ENCODE peak calls at places on chromosome 9, in ten cellular contexts. One of them, this sample, is unnamed.

GRCh38 chr9:589723-590122 is 251.8 kb upstream of the DMRT1 start:
- DNase-seq in breast epithelium: peak
- DNase-seq in cardiac muscle cell: no peak
- DNase-seq in HFFc6: no peak
- DNase-seq in tibial nerve: no peak
- DNase-seq in GM12878: no peak
- DNase-seq in neural progenitor cell: no peak
- DNase-seq in hepatocyte: peak
- DNase-seq in fibroblast of pulmonary artery: peak
- DNase-seq in PC-9: no peak
- DNase-seq in this sample: no peak

GRCh38 chr9:7592321-7593319 is 207.0 kb downstream of the DMAC1 start:
- DNase-seq in neural progenitor cell: peak
- DNase-seq in cardiac muscle cell: peak
- DNase-seq in breast epithelium: no peak
- DNase-seq in tibial nerve: no peak
- DNase-seq in HFFc6: no peak
- DNase-seq in PC-9: no peak
- DNase-seq in hepatocyte: no peak
- DNase-seq in fibroblast of pulmonary artery: no peak
- DNase-seq in GM12878: no peak
- DNase-seq in this sample: no peak

GRCh38 chr9:97675655-97676054 is 21.5 kb downstream of the XPA start:
- DNase-seq in hepatocyte: no peak
- DNase-seq in neural progenitor cell: no peak
- DNase-seq in fibroblast of pulmonary artery: no peak
- DNase-seq in PC-9: no peak
- DNase-seq in breast epithelium: no peak
- DNase-seq in GM12878: no peak
- DNase-seq in tibial nerve: no peak
- DNase-seq in HFFc6: no peak
- DNase-seq in cardiac muscle cell: no peak
- DNase-seq in this sample: no peak

GRCh38 chr9:34464571-34464970 is 6.0 kb downstream of the DNAI1 start:
- DNase-seq in cardiac muscle cell: no peak
- DNase-seq in GM12878: no peak
- DNase-seq in neural progenitor cell: no peak
- DNase-seq in breast epithelium: no peak
- DNase-seq in HFFc6: no peak
- DNase-seq in fibroblast of pulmonary artery: no peak
- DNase-seq in hepatocyte: no peak
- DNase-seq in tibial nerve: no peak
- DNase-seq in PC-9: no peak
- DNase-seq in this sample: no peak

GRCh38 chr9:87622936-87623335 is 103.0 kb upstream of the CTSL start:
- DNase-seq in HFFc6: no peak
- DNase-seq in cardiac muscle cell: no peak
- DNase-seq in PC-9: no peak
- DNase-seq in tibial nerve: no peak
- DNase-seq in breast epithelium: no peak
- DNase-seq in GM12878: no peak
- DNase-seq in neural progenitor cell: no peak
- DNase-seq in hepatocyte: no peak
- DNase-seq in fibroblast of pulmonary artery: no peak
- DNase-seq in this sample: no peak

GRCh38 chr9:33065157-33066076 is 11.1 kb downstream of the SMU1 start:
- DNase-seq in hepatocyte: no peak
- DNase-seq in tibial nerve: no peak
- DNase-seq in GM12878: peak
- DNase-seq in neural progenitor cell: no peak
- DNase-seq in fibroblast of pulmonary artery: no peak
- DNase-seq in PC-9: no peak
- DNase-seq in cardiac muscle cell: no peak
- DNase-seq in HFFc6: no peak
- DNase-seq in breast epithelium: no peak
- DNase-seq in this sample: no peak

GRCh38 chr9:35690447-35691324 is 961 bp upstream of the TPM2 start:
- DNase-seq in tibial nerve: peak
- DNase-seq in HFFc6: peak
- DNase-seq in GM12878: no peak
- DNase-seq in breast epithelium: peak
- DNase-seq in cardiac muscle cell: peak
- DNase-seq in hepatocyte: peak
- DNase-seq in neural progenitor cell: peak
- DNase-seq in PC-9: no peak
- DNase-seq in fibroblast of pulmonary artery: peak
- DNase-seq in this sample: peak

GRCh38 chr9:134475051-134475790 is 149.0 kb downstream of the RXRA start:
- DNase-seq in neural progenitor cell: no peak
- DNase-seq in GM12878: no peak
- DNase-seq in tibial nerve: peak
- DNase-seq in cardiac muscle cell: no peak
- DNase-seq in breast epithelium: peak
- DNase-seq in hepatocyte: peak
- DNase-seq in PC-9: no peak
- DNase-seq in fibroblast of pulmonary artery: peak
- DNase-seq in HFFc6: peak
- DNase-seq in this sample: no peak

GRCh38 chr9:97767891-97768290 is 70.8 kb upstream of the XPA start:
- DNase-seq in HFFc6: peak
- DNase-seq in hepatocyte: no peak
- DNase-seq in breast epithelium: no peak
- DNase-seq in cardiac muscle cell: no peak
- DNase-seq in tibial nerve: no peak
- DNase-seq in GM12878: no peak
- DNase-seq in PC-9: no peak
- DNase-seq in neural progenitor cell: no peak
- DNase-seq in fibroblast of pulmonary artery: no peak
- DNase-seq in this sample: no peak

GRCh38 chr9:96486351-96487029 is 36.5 kb downstream of the HABP4 start:
- DNase-seq in cardiac muscle cell: peak
- DNase-seq in breast epithelium: no peak
- DNase-seq in GM12878: no peak
- DNase-seq in HFFc6: peak
- DNase-seq in hepatocyte: peak
- DNase-seq in PC-9: no peak
- DNase-seq in tibial nerve: peak
- DNase-seq in fibroblast of pulmonary artery: peak
- DNase-seq in neural progenitor cell: no peak
- DNase-seq in this sample: no peak

GRCh38 chr9:109733690-109734089 is 46.3 kb upstream of the PALM2AKAP2 start:
- DNase-seq in cardiac muscle cell: no peak
- DNase-seq in breast epithelium: no peak
- DNase-seq in PC-9: peak
- DNase-seq in GM12878: no peak
- DNase-seq in hepatocyte: peak
- DNase-seq in tibial nerve: no peak
- DNase-seq in fibroblast of pulmonary artery: peak
- DNase-seq in neural progenitor cell: no peak
- DNase-seq in HFFc6: peak
- DNase-seq in this sample: no peak

GRCh38 chr9:277595-278330 is 63.1 kb downstream of the DOCK8 start:
- DNase-seq in cardiac muscle cell: no peak
- DNase-seq in neural progenitor cell: no peak
- DNase-seq in fibroblast of pulmonary artery: no peak
- DNase-seq in tibial nerve: no peak
- DNase-seq in HFFc6: no peak
- DNase-seq in PC-9: no peak
- DNase-seq in hepatocyte: no peak
- DNase-seq in breast epithelium: no peak
- DNase-seq in GM12878: no peak
- DNase-seq in this sample: no peak

GRCh38 chr9:91071185-91071990 is 269.8 kb downstream of the SYK start:
- DNase-seq in GM12878: no peak
- DNase-seq in HFFc6: peak
- DNase-seq in cardiac muscle cell: no peak
- DNase-seq in PC-9: peak
- DNase-seq in breast epithelium: no peak
- DNase-seq in neural progenitor cell: no peak
- DNase-seq in fibroblast of pulmonary artery: peak
- DNase-seq in tibial nerve: no peak
- DNase-seq in hepatocyte: peak
- DNase-seq in this sample: no peak

GRCh38 chr9:35367451-35367850 is 122.5 kb upstream of the RUSC2 start:
- DNase-seq in GM12878: no peak
- DNase-seq in HFFc6: peak
- DNase-seq in fibroblast of pulmonary artery: peak
- DNase-seq in PC-9: peak
- DNase-seq in cardiac muscle cell: no peak
- DNase-seq in hepatocyte: no peak
- DNase-seq in breast epithelium: no peak
- DNase-seq in tibial nerve: no peak
- DNase-seq in neural progenitor cell: no peak
- DNase-seq in this sample: no peak

GRCh38 chr9:12680341-12680740 is 12.8 kb upstream of the TYRP1 start:
- DNase-seq in hepatocyte: no peak
- DNase-seq in cardiac muscle cell: no peak
- DNase-seq in HFFc6: peak
- DNase-seq in PC-9: no peak
- DNase-seq in neural progenitor cell: no peak
- DNase-seq in tibial nerve: no peak
- DNase-seq in fibroblast of pulmonary artery: peak
- DNase-seq in breast epithelium: no peak
- DNase-seq in GM12878: no peak
- DNase-seq in this sample: no peak

GRCh38 chr9:94005272-94005901 is 50.2 kb upstream of the BARX1 start:
- DNase-seq in fibroblast of pulmonary artery: peak
- DNase-seq in tibial nerve: no peak
- DNase-seq in breast epithelium: no peak
- DNase-seq in hepatocyte: peak
- DNase-seq in GM12878: no peak
- DNase-seq in PC-9: peak
- DNase-seq in cardiac muscle cell: no peak
- DNase-seq in HFFc6: no peak
- DNase-seq in neural progenitor cell: no peak
- DNase-seq in this sample: no peak

DNA sequence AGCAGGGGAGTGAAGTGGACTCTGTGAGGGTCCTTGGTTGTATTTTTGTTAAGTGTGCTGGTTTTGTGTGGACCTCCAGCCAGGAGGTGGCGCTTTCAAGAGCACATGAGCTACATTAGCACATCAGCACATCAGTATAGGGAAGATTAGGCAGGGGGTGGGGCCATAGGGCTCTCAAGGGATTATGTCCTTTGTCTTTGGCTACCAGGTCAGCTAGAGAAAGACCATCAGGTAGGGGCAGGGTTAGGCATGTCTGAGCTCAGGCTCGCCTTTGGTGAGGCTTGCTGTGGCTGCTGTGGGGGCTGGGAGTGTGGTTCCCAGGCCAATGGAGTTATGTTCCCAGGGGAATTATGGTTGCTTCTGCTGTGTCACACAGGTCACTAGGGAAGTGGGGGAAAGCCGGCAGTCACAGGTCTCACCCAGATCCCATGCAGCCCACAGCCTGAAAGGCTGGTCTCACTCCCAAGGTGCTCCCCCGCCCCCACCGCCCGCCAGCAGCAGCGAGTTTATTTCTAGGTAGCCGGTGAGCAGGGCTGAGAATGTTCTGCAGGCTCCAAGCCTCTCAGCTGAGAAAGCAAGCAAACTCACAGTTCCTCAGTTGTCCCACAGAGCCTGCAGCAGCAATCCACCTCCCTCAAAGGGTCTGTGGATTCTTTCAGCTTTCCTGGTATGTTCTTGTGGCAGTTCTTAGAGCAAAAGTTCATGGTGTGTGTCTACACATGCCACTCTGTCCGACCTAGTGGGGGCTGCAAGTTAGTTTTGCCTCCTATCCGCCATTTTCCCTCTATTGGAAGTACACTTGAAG is 13.7 kb downstream of the OR1J1 start:
- DNase-seq in fibroblast of pulmonary artery: no peak
- DNase-seq in HFFc6: no peak
- DNase-seq in tibial nerve: no peak
- DNase-seq in breast epithelium: no peak
- DNase-seq in hepatocyte: no peak
- DNase-seq in PC-9: no peak
- DNase-seq in cardiac muscle cell: no peak
- DNase-seq in neural progenitor cell: peak
- DNase-seq in GM12878: peak
- DNase-seq in this sample: peak
- TF ChIP-seq CTCF in fibroblast of pulmonary artery: peak
- TF ChIP-seq CTCF in HFFc6: peak
- TF ChIP-seq CTCF in tibial nerve: no peak
- TF ChIP-seq CTCF in breast epithelium: no peak
- TF ChIP-seq CTCF in hepatocyte: no peak
- TF ChIP-seq CTCF in PC-9: no peak
- TF ChIP-seq CTCF in cardiac muscle cell: peak
- TF ChIP-seq CTCF in neural progenitor cell: no peak
- TF ChIP-seq CTCF in GM12878: peak
- TF ChIP-seq CTCF in this sample: no peak

GRCh38 chr9:25350011-25350410 is 328.2 kb downstream of the TUSC1 start:
- DNase-seq in PC-9: no peak
- DNase-seq in breast epithelium: no peak
- DNase-seq in fibroblast of pulmonary artery: no peak
- DNase-seq in hepatocyte: no peak
- DNase-seq in GM12878: no peak
- DNase-seq in neural progenitor cell: no peak
- DNase-seq in HFFc6: no peak
- DNase-seq in cardiac muscle cell: no peak
- DNase-seq in tibial nerve: no peak
- DNase-seq in this sample: no peak
- TF ChIP-seq CTCF in PC-9: peak
- TF ChIP-seq CTCF in breast epithelium: no peak
- TF ChIP-seq CTCF in fibroblast of pulmonary artery: no peak
- TF ChIP-seq CTCF in hepatocyte: peak
- TF ChIP-seq CTCF in GM12878: no peak
- TF ChIP-seq CTCF in neural progenitor cell: peak
- TF ChIP-seq CTCF in HFFc6: peak
- TF ChIP-seq CTCF in cardiac muscle cell: no peak
- TF ChIP-seq CTCF in tibial nerve: no peak
- TF ChIP-seq CTCF in this sample: no peak

GRCh38 chr9:114614373-114614772 is 3.3 kb downstream of the TMEM268 start:
- DNase-seq in GM12878: no peak
- DNase-seq in tibial nerve: no peak
- DNase-seq in PC-9: no peak
- DNase-seq in HFFc6: no peak
- DNase-seq in neural progenitor cell: no peak
- DNase-seq in fibroblast of pulmonary artery: no peak
- DNase-seq in cardiac muscle cell: no peak
- DNase-seq in breast epithelium: no peak
- DNase-seq in hepatocyte: no peak
- DNase-seq in this sample: no peak
- TF ChIP-seq CTCF in GM12878: peak
- TF ChIP-seq CTCF in tibial nerve: no peak
- TF ChIP-seq CTCF in PC-9: no peak
- TF ChIP-seq CTCF in HFFc6: peak
- TF ChIP-seq CTCF in neural progenitor cell: peak
- TF ChIP-seq CTCF in fibroblast of pulmonary artery: no peak
- TF ChIP-seq CTCF in cardiac muscle cell: no peak
- TF ChIP-seq CTCF in breast epithelium: no peak
- TF ChIP-seq CTCF in hepatocyte: no peak
- TF ChIP-seq CTCF in this sample: no peak

DNA sequence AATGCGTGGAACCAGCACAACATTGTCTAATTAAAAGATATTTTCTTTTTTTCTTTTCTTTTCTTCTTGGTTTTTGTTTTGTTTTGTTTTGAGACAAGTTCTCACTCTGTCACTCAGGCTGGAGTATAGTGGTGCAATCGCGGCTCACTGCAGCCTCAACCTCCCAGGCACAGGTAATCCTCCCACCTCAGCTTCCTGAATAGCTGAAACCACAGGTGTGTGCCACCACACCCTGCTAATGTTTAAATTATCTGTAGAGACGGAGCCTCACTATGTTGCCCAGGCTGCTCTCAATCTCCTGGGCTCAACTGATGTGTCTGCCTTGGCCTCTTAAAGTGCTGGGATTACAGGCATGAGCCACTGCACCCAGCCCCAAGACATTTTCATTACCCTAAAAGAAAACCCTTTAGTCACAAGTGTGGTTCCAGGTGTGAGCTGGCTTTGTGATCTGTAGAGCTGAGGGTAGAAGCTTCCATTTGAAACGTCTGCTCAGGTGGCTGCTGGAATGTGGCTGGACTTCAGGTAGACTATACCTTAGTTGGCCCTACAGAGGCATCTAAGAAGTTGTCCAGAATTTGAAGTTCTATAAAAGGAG is 19.1 kb upstream of the NEK6 start:
- DNase-seq in breast epithelium: no peak
- DNase-seq in hepatocyte: no peak
- DNase-seq in HFFc6: no peak
- DNase-seq in GM12878: no peak
- DNase-seq in cardiac muscle cell: no peak
- DNase-seq in neural progenitor cell: no peak
- DNase-seq in tibial nerve: no peak
- DNase-seq in PC-9: no peak
- DNase-seq in fibroblast of pulmonary artery: no peak
- DNase-seq in this sample: no peak
- TF ChIP-seq CTCF in breast epithelium: no peak
- TF ChIP-seq CTCF in hepatocyte: no peak
- TF ChIP-seq CTCF in HFFc6: no peak
- TF ChIP-seq CTCF in GM12878: no peak
- TF ChIP-seq CTCF in cardiac muscle cell: no peak
- TF ChIP-seq CTCF in neural progenitor cell: no peak
- TF ChIP-seq CTCF in tibial nerve: no peak
- TF ChIP-seq CTCF in PC-9: no peak
- TF ChIP-seq CTCF in fibroblast of pulmonary artery: no peak
- TF ChIP-seq CTCF in this sample: no peak

This sample was measured in nephron progenitor cell.